ENCODE peak calls at places on chromosomes 1 and 21, in four cellular contexts. O is A549, J is mammary epithelial cell, K is neuronal stem cell. S is an unnamed sample. For H3K4me1, the result is how much of the 10 kb centered on the place peaks cover.

GRCh38 chr1:51955797-51956527 is 34.5 kb downstream of the RAB3B start:
- DNase-seq in O (no peak), J (no peak), K (no peak), S (no peak)

GRCh38 chr1:43783096-43783670 is 75.8 kb downstream of the ST3GAL3 start:
- DNase-seq in O (no peak), J (no peak), K (no peak), S (no peak)

GRCh38 chr21:28521932-28522826 is 470.5 kb downstream of the LTN1 start:
- DNase-seq in O (no peak), J (no peak), K (no peak), S (no peak)

GRCh38 chr1:241518447-241519307 is 878 bp downstream of the FH start:
- DNase-seq in O (no peak), J (peak), K (no peak), S (no peak)

GRCh38 chr1:104172243-104172681 is 422.6 kb downstream of the AMY1C start:
- DNase-seq in O (no peak), J (no peak), K (no peak), S (no peak)

GRCh38 chr1:17196496-17197180 is 8.3 kb upstream of the PADI1 start:
- DNase-seq in O (no peak), J (no peak), K (no peak), S (no peak)

GRCh38 chr1:27686223-27686990 is 14.4 kb upstream of the IFI6 start:
- DNase-seq in O (no peak), J (no peak), K (no peak), S (no peak)

GRCh38 chr21:46188226-46189212 is 4.3 kb upstream of the SPATC1L start:
- DNase-seq in O (peak), J (peak), K (peak), S (peak)

GRCh38 chr1:12006167-12006921 is 13.0 kb upstream of the MIIP start:
- DNase-seq in O (no peak), J (no peak), K (no peak), S (no peak)

GRCh38 chr1:27435566-27436203 is 43.3 kb downstream of the GPR3 start:
- DNase-seq in O (no peak), J (no peak), K (no peak), S (no peak)

GRCh38 chr1:247854899-247855545 is 2.0 kb upstream of the TRIM58 start:
- DNase-seq in O (no peak), J (no peak), K (no peak), S (no peak)

GRCh38 chr1:183270541-183271141 is 84.6 kb downstream of the LAMC2 start:
- DNase-seq in O (no peak), J (no peak), K (no peak), S (no peak)

GRCh38 chr1:52825868-52826267 is 16.7 kb upstream of the ZYG11A start:
- DNase-seq in O (no peak), J (no peak), K (no peak), S (no peak)

GRCh38 chr1:225928186-225929175 is 4.4 kb upstream of the PYCR2 start:
- DNase-seq in O (no peak), J (no peak), K (no peak), S (no peak)

GRCh38 chr1:8216005-8216404 is 101.9 kb upstream of the SLC45A1 start:
- DNase-seq in O (no peak), J (no peak), K (no peak), S (no peak)

GRCh38 chr1:10637400-10637799 is 159.0 kb downstream of the CASZ1 start:
- DNase-seq in O (no peak), J (no peak), K (no peak), S (no peak)

GRCh38 chr21:29335720-29336119 is 37.0 kb downstream of the BACH1 start:
- DNase-seq in O (no peak), J (peak), K (no peak), S (no peak)

GRCh38 chr1:52140633-52141512 is 1.0 kb upstream of the ZFYVE9 start:
- DNase-seq in O (no peak), J (peak), K (no peak), S (no peak)

GRCh38 chr1:69121708-69122107 is 446.0 kb upstream of the LRRC7 start:
- DNase-seq in O (no peak), J (peak), K (no peak), S (no peak)

GRCh38 chr1:184635347-184636155 is 119.1 kb downstream of the EDEM3 start:
- DNase-seq in O (no peak), J (peak), K (no peak), S (no peak)

GRCh38 chr1:21663251-21663950 is 5.8 kb downstream of the RAP1GAP start:
- DNase-seq in O (no peak), J (no peak), K (no peak), S (no peak)

GRCh38 chr1:18998016-18998724 is 41.7 kb upstream of the IFFO2 start:
- DNase-seq in O (no peak), J (peak), K (no peak), S (no peak)

GRCh38 chr1:39214714-39214997 is 10.2 kb downstream of the MACF1 start:
- DNase-seq in O (no peak), J (peak), K (no peak), S (no peak)
- H3K4me1 ChIP-seq in O (under half), J (half or more), K (under half), S (under half)

DNA sequence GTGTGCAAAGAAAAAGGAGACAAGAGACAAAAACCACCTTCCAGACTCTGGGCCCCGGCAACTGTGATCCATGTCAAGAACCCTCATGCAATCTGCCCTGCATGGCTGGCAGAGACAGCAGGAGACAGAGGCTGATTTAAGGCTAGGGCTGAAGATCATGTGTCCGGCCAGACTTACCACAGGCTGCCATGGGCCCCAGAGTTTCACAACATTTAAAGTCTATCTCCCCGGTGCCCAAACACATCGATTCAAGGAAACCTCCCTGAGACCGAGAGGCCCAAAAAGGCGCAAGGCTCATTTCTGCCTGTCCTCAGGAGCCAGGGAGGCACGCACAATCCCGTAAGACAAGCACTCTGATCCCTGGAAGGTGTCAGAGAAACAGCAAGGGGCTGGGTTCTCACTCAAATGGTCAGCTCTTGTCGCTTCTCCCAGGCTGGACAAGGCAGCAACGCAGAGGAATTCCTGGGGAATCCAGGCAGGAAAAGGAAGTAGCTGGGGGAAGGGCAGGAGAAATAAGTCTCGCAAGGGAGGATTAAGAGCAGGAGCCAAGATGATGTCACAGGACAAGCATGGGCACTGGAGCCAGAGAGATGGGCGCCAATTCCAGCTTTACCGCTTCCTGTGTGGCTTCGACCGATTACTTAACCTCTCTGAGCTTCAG is 70.7 kb downstream of the SSBP3 start:
- DNase-seq in O (no peak), J (peak), K (no peak), S (no peak)
- H3K4me1 ChIP-seq in O (under half), J (under half), K (under half), S (under half)

DNA sequence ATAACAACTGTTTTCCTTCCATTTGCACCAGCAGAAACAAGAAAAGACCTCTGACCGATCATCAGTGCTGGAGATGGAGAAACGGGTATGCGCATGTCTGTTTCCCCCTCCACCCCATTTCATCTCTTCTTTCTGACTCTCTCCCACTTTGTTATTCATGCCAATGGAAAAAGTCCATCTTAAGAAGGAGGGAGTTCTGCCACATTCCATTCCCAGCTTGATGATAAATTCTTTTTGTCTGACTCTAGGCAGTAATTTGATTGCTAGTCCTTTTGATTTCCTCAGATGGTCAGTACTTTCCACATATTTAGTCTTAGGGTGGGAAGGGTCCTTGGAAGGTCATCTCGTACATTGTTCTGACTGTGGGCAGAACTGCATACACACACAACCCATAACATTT is 142.5 kb downstream of the SYT2 start:
- DNase-seq in O (no peak), J (no peak), K (no peak), S (no peak)
- H3K4me1 ChIP-seq in O (under half), J (under half), K (under half), S (under half)

DNA sequence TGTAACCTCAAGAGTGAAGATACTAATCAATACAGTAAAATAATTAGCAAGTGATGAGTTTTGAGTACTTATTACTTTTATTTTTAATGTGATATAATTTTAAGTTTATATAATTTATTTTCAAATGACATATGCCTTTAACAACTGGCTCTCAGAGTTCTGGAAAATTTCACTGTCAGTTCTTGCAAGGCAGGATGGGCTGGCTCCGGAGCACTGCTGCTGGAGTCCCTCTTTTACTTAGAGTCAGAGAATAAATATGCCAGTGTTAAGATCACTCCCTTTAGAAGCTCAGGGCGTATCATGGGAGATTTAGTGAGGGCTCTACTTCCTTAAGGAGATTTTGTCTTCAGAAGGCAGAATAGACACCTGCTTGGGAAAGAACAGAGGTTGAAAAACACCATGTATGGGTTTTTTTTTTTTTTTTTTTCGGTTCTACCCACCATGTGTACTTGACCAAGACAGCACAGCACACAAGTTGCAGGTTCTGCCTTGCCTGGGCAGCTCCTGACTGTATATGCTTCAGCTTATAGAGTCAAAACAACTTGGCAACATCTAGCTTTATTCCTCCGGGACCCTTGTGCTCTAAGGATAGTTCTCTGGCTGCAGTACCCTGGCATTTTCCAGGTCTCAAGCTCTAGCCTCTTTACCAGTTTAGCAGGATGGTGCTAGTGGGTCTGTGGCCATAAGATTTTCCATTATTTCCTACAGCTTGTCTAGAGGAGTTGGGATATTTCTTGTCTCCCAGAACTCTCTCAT is 29.7 kb upstream of the FMOD start:
- DNase-seq in O (no peak), J (no peak), K (no peak), S (no peak)
- H3K4me1 ChIP-seq in O (under half), J (under half), K (under half), S (under half)

DNA sequence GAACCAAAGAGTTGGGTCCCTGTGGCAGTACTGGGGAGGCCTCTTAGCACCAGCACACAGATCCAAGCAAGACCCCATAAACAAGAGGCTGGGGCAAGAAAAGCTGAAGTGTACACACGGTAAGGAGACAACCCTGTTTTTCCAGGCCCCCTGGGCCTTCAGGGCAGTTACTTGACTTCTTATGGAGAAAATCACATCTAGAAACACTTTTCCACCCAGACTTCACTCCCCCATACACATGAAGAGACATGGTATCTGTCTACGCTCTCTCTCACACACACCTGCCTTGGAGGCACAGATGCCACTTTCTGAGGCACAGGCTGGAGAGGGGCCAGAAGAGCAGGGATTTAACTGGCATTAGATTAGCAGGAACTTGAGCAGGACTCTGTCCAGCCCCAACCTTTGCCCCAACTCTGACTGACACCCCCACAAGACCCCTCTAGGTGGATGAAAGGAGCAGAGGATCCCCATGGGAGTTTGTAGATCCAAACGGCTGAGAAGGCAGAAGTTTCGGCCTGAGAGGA is 2.2 kb downstream of the CERS2 start:
- DNase-seq in O (no peak), J (no peak), K (no peak), S (no peak)
- H3K4me1 ChIP-seq in O (half or more), J (under half), K (under half), S (under half)

GRCh38 chr1:233587958-233588799 is 25.7 kb upstream of the KCNK1 start:
- DNase-seq in O (no peak), J (no peak), K (peak), S (peak)
- H3K4me1 ChIP-seq in O (under half), J (under half), K (under half), S (under half)

DNA sequence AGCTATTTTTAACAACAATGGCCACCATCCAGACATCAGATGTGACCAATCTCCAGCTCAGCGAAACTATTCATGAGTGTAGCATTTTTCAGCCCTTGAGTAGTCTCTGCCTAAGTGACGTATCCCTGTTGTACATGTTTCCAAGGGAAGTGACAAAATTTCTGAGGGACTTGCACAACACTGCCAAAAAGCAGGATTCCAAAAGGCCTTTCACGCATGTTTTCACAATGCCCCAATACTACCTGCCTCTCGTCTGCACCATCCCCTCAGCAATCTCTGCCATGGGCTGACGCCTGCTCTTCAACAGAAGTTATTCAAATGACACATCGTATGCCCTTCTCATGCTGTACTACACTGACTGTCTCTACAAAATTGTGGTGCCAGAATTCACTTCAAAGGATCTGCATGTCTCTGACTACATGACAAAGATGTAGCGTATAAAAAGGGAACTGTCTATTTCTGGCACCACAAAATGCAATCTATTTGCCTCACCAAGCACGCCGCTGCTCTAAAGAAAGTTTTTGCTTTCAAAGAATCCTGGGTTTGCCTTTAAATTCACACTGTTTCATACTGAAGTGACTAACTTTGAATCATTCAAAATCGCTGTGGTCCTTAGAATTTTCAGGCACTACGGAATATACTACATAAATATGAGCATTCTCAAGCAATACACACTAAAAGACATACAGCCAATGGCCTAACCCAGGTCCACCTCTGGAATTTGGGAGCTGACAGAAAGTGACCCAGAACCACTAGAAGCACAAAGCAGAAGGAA is 32.9 kb downstream of the JAK1 start:
- DNase-seq in O (no peak), J (peak), K (no peak), S (no peak)
- H3K4me1 ChIP-seq in O (half or more), J (under half), K (under half), S (under half)

DNA sequence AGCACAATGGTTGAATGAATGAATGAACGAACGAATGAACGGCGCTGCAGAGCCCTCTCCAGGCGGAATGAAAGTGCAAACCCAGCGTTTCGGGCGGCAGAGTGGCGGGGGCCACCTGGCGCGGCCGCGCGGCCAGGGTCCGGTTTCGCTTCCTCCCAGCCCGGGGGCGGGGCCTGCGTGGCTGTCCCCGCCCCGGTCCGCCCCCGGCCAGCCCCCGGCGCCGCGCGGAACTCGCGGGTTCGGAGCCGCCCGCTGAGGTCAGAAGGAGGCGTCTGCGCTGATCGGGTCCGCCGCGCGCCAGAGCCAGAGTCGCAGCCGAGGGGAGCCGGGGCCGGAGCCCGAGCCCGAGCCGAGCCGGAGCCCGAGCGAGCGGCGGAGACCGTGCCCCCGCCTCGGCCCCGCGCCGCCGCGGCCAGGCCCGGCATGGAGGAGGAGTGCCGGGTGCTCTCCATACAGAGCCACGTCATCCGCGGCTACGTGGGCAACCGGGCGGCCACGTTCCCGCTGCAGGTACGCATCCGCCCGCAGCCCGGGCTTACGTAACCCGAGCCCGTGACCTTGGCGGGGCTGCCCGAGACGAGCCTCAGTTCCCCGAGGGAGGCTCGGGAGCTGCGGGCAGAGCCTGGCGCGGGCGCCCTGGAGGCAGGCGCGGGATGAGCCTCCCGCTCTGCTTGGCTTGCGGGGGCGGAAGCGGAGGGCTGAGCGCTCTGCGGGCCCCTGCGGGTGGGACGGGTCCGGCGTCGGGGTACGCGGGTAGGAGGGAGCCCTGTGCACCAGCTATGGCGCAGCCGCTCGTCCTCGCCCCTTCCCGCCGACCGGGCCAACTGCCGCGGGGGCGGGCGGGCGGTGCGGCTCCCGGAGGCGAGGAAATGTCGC is at the start of gene PDXK:
- DNase-seq in O (peak), J (peak), K (peak), S (peak)
- H3K4me1 ChIP-seq in O (half or more), J (under half), K (under half), S (under half)

GRCh38 chr21:42314616-42315295 is 453 bp downstream of the TFF3 start:
- DNase-seq in O (no peak), J (no peak), K (no peak), S (no peak)
- H3K4me1 ChIP-seq in O (under half), J (under half), K (under half), S (under half)

GRCh38 chr21:34801519-34802132 is 132.8 kb downstream of the CLIC6 start:
- DNase-seq in O (peak), J (no peak), K (no peak), S (peak)

GRCh38 chr21:34797926-34798595 is 129.3 kb downstream of the CLIC6 start:
- DNase-seq in O (no peak), J (peak), K (no peak), S (no peak)

GRCh38 chr21:34799092-34799491 is 130.3 kb downstream of the CLIC6 start:
- DNase-seq in O (no peak), J (no peak), K (no peak), S (no peak)

GRCh38 chr21:34802180-34802899 is 133.5 kb downstream of the CLIC6 start:
- DNase-seq in O (no peak), J (peak), K (no peak), S (no peak)

GRCh38 chr21:34800797-34801518 is 132.2 kb downstream of the CLIC6 start:
- DNase-seq in O (peak), J (peak), K (no peak), S (no peak)
- H3K4me1 ChIP-seq in O (half or more), J (half or more), K (under half), S (under half)

S was measured in HAP-1.